ENCODE peak calls at places on chromosome 14, in ten cellular contexts. One of them, this sample, is unnamed.

GRCh38 chr14:76086636-76087035 is 65.1 kb upstream of the GPATCH2L start:
- DNase-seq in mucosa of descending colon: no peak
- DNase-seq in A549: no peak
- DNase-seq in psoas muscle: peak; percentile 71
- DNase-seq in HFFc6: no peak
- DNase-seq in AG10803: no peak
- DNase-seq in endodermal cell: no peak
- DNase-seq in mammary epithelial cell: no peak
- DNase-seq in fibroblast of the aortic adventitia: no peak
- DNase-seq in bronchial epithelial cell: peak; percentile 8
- DNase-seq in this sample: no peak

GRCh38 chr14:50230601-50231474 is 540 bp downstream of the SOS2 start:
- DNase-seq in mucosa of descending colon: peak; percentile 70
- DNase-seq in A549: peak; percentile 33
- DNase-seq in psoas muscle: peak; percentile 81
- DNase-seq in HFFc6: peak; percentile 29
- DNase-seq in AG10803: peak; percentile 70
- DNase-seq in endodermal cell: peak; percentile 73
- DNase-seq in mammary epithelial cell: peak; percentile 85
- DNase-seq in fibroblast of the aortic adventitia: peak; percentile 74
- DNase-seq in bronchial epithelial cell: peak; percentile 92
- DNase-seq in this sample: peak; percentile 42

GRCh38 chr14:98249476-98249875 is 1022.5 kb downstream of the BCL11B start:
- DNase-seq in mucosa of descending colon: no peak
- DNase-seq in A549: no peak
- DNase-seq in psoas muscle: no peak
- DNase-seq in HFFc6: no peak
- DNase-seq in AG10803: no peak
- DNase-seq in endodermal cell: no peak
- DNase-seq in mammary epithelial cell: no peak
- DNase-seq in fibroblast of the aortic adventitia: no peak
- DNase-seq in bronchial epithelial cell: no peak
- DNase-seq in this sample: no peak

GRCh38 chr14:51735851-51736250 is 84.1 kb downstream of the FRMD6 start:
- DNase-seq in mucosa of descending colon: no peak
- DNase-seq in A549: no peak
- DNase-seq in psoas muscle: no peak
- DNase-seq in HFFc6: peak; percentile 53
- DNase-seq in AG10803: no peak
- DNase-seq in endodermal cell: no peak
- DNase-seq in mammary epithelial cell: no peak
- DNase-seq in fibroblast of the aortic adventitia: peak; percentile 3
- DNase-seq in bronchial epithelial cell: no peak
- DNase-seq in this sample: no peak

GRCh38 chr14:75273272-75274044 is 5.2 kb upstream of the FOS start:
- DNase-seq in mucosa of descending colon: no peak
- DNase-seq in A549: no peak
- DNase-seq in psoas muscle: no peak
- DNase-seq in HFFc6: peak; percentile 75
- DNase-seq in AG10803: peak; percentile 91
- DNase-seq in endodermal cell: no peak
- DNase-seq in mammary epithelial cell: peak; percentile 13
- DNase-seq in fibroblast of the aortic adventitia: peak; percentile 75
- DNase-seq in bronchial epithelial cell: no peak
- DNase-seq in this sample: no peak

GRCh38 chr14:80523518-80524117 is 312.3 kb upstream of the DIO2 start:
- DNase-seq in mucosa of descending colon: peak; percentile 4
- DNase-seq in A549: no peak
- DNase-seq in psoas muscle: no peak
- DNase-seq in HFFc6: peak; percentile 17
- DNase-seq in AG10803: peak; percentile 12
- DNase-seq in endodermal cell: no peak
- DNase-seq in mammary epithelial cell: peak; percentile 8
- DNase-seq in fibroblast of the aortic adventitia: peak; percentile 11
- DNase-seq in bronchial epithelial cell: peak; percentile 63
- DNase-seq in this sample: no peak

GRCh38 chr14:74954232-74954946 is 1.0 kb downstream of the PGF start:
- DNase-seq in mucosa of descending colon: no peak
- DNase-seq in A549: no peak
- DNase-seq in psoas muscle: peak; percentile 64
- DNase-seq in HFFc6: no peak
- DNase-seq in AG10803: no peak
- DNase-seq in endodermal cell: no peak
- DNase-seq in mammary epithelial cell: no peak
- DNase-seq in fibroblast of the aortic adventitia: no peak
- DNase-seq in bronchial epithelial cell: no peak
- DNase-seq in this sample: no peak

GRCh38 chr14:23883684-23884540 is 69.7 kb upstream of the DHRS4 start:
- DNase-seq in mucosa of descending colon: peak; percentile 12
- DNase-seq in A549: no peak
- DNase-seq in psoas muscle: no peak
- DNase-seq in HFFc6: no peak
- DNase-seq in AG10803: no peak
- DNase-seq in endodermal cell: no peak
- DNase-seq in mammary epithelial cell: no peak
- DNase-seq in fibroblast of the aortic adventitia: no peak
- DNase-seq in bronchial epithelial cell: no peak
- DNase-seq in this sample: no peak

GRCh38 chr14:28613526-28613925 is 153.1 kb upstream of the FOXG1 start:
- DNase-seq in mucosa of descending colon: no peak
- DNase-seq in A549: no peak
- DNase-seq in psoas muscle: no peak
- DNase-seq in HFFc6: no peak
- DNase-seq in AG10803: no peak
- DNase-seq in endodermal cell: no peak
- DNase-seq in mammary epithelial cell: no peak
- DNase-seq in fibroblast of the aortic adventitia: no peak
- DNase-seq in bronchial epithelial cell: no peak
- DNase-seq in this sample: no peak

GRCh38 chr14:43090380-43090779 is 1416.7 kb downstream of the FSCB start:
- DNase-seq in mucosa of descending colon: no peak
- DNase-seq in A549: no peak
- DNase-seq in psoas muscle: no peak
- DNase-seq in HFFc6: no peak
- DNase-seq in AG10803: no peak
- DNase-seq in endodermal cell: no peak
- DNase-seq in mammary epithelial cell: no peak
- DNase-seq in fibroblast of the aortic adventitia: no peak
- DNase-seq in bronchial epithelial cell: no peak
- DNase-seq in this sample: no peak

GRCh38 chr14:73863209-73863608 is 11.6 kb downstream of the PTGR2 start:
- DNase-seq in mucosa of descending colon: no peak
- DNase-seq in A549: no peak
- DNase-seq in psoas muscle: no peak
- DNase-seq in HFFc6: no peak
- DNase-seq in AG10803: no peak
- DNase-seq in endodermal cell: no peak
- DNase-seq in mammary epithelial cell: no peak
- DNase-seq in fibroblast of the aortic adventitia: no peak
- DNase-seq in bronchial epithelial cell: no peak
- DNase-seq in this sample: no peak

GRCh38 chr14:88191605-88192004 is 131.5 kb downstream of the KCNK10 start:
- DNase-seq in mucosa of descending colon: no peak
- DNase-seq in A549: no peak
- DNase-seq in psoas muscle: no peak
- DNase-seq in HFFc6: no peak
- DNase-seq in AG10803: no peak
- DNase-seq in endodermal cell: peak; percentile 67
- DNase-seq in mammary epithelial cell: no peak
- DNase-seq in fibroblast of the aortic adventitia: no peak
- DNase-seq in bronchial epithelial cell: no peak
- DNase-seq in this sample: no peak

GRCh38 chr14:88194531-88194930 is 128.5 kb downstream of the KCNK10 start:
- DNase-seq in mucosa of descending colon: no peak
- DNase-seq in A549: no peak
- DNase-seq in psoas muscle: no peak
- DNase-seq in HFFc6: no peak
- DNase-seq in AG10803: no peak
- DNase-seq in endodermal cell: no peak
- DNase-seq in mammary epithelial cell: no peak
- DNase-seq in fibroblast of the aortic adventitia: no peak
- DNase-seq in bronchial epithelial cell: peak; percentile 14
- DNase-seq in this sample: no peak

GRCh38 chr14:88196925-88197324 is 126.1 kb downstream of the KCNK10 start:
- DNase-seq in mucosa of descending colon: no peak
- DNase-seq in A549: no peak
- DNase-seq in psoas muscle: no peak
- DNase-seq in HFFc6: no peak
- DNase-seq in AG10803: no peak
- DNase-seq in endodermal cell: no peak
- DNase-seq in mammary epithelial cell: no peak
- DNase-seq in fibroblast of the aortic adventitia: no peak
- DNase-seq in bronchial epithelial cell: no peak
- DNase-seq in this sample: no peak

GRCh38 chr14:88198441-88198840 is 124.6 kb downstream of the KCNK10 start:
- DNase-seq in mucosa of descending colon: no peak
- DNase-seq in A549: no peak
- DNase-seq in psoas muscle: no peak
- DNase-seq in HFFc6: no peak
- DNase-seq in AG10803: no peak
- DNase-seq in endodermal cell: no peak
- DNase-seq in mammary epithelial cell: no peak
- DNase-seq in fibroblast of the aortic adventitia: no peak
- DNase-seq in bronchial epithelial cell: no peak
- DNase-seq in this sample: no peak

DNA sequence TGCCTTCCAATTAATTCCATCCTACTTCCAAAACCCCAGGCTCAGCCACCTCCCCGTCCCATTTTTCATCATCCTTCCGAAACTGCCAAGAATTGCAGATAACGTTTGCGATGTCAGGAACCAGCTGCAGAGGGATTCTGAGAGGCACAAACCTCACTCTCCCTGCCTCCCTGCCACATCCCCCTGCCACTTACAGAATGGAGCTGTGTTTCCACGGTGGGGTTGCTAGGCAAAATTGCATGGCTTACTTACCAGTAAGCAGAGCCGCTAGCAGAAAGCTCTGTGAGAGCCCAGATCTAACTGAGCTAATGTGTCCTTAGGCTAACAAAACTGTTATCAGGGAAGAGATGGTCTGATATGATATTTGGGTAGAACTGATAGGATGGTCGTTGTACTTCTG is 127.4 kb downstream of the KCNK10 start:
- DNase-seq in mucosa of descending colon: no peak
- DNase-seq in A549: no peak
- DNase-seq in psoas muscle: no peak
- DNase-seq in HFFc6: no peak
- DNase-seq in AG10803: no peak
- DNase-seq in endodermal cell: peak; percentile 63
- DNase-seq in mammary epithelial cell: no peak
- DNase-seq in fibroblast of the aortic adventitia: no peak
- DNase-seq in bronchial epithelial cell: no peak
- DNase-seq in this sample: no peak
- TF ChIP-seq CTCF in mucosa of descending colon: no peak
- TF ChIP-seq CTCF in A549: no peak
- TF ChIP-seq CTCF in psoas muscle: no peak
- TF ChIP-seq CTCF in HFFc6: no peak
- TF ChIP-seq CTCF in AG10803: no peak
- TF ChIP-seq CTCF in endodermal cell: no peak
- TF ChIP-seq CTCF in mammary epithelial cell: no peak
- TF ChIP-seq CTCF in fibroblast of the aortic adventitia: no peak
- TF ChIP-seq CTCF in bronchial epithelial cell: no peak
- TF ChIP-seq CTCF in this sample: no peak

GRCh38 chr14:68749487-68750475 is 43.1 kb downstream of the ZFP36L1 start:
- DNase-seq in mucosa of descending colon: no peak
- DNase-seq in A549: no peak
- DNase-seq in psoas muscle: no peak
- DNase-seq in HFFc6: no peak
- DNase-seq in AG10803: no peak
- DNase-seq in endodermal cell: no peak
- DNase-seq in mammary epithelial cell: no peak
- DNase-seq in fibroblast of the aortic adventitia: peak; percentile 46
- DNase-seq in bronchial epithelial cell: peak; percentile 17
- DNase-seq in this sample: no peak
- TF ChIP-seq CTCF in mucosa of descending colon: no peak
- TF ChIP-seq CTCF in A549: no peak
- TF ChIP-seq CTCF in psoas muscle: no peak
- TF ChIP-seq CTCF in HFFc6: no peak
- TF ChIP-seq CTCF in AG10803: no peak
- TF ChIP-seq CTCF in endodermal cell: no peak
- TF ChIP-seq CTCF in mammary epithelial cell: no peak
- TF ChIP-seq CTCF in fibroblast of the aortic adventitia: no peak
- TF ChIP-seq CTCF in bronchial epithelial cell: no peak
- TF ChIP-seq CTCF in this sample: no peak

DNA sequence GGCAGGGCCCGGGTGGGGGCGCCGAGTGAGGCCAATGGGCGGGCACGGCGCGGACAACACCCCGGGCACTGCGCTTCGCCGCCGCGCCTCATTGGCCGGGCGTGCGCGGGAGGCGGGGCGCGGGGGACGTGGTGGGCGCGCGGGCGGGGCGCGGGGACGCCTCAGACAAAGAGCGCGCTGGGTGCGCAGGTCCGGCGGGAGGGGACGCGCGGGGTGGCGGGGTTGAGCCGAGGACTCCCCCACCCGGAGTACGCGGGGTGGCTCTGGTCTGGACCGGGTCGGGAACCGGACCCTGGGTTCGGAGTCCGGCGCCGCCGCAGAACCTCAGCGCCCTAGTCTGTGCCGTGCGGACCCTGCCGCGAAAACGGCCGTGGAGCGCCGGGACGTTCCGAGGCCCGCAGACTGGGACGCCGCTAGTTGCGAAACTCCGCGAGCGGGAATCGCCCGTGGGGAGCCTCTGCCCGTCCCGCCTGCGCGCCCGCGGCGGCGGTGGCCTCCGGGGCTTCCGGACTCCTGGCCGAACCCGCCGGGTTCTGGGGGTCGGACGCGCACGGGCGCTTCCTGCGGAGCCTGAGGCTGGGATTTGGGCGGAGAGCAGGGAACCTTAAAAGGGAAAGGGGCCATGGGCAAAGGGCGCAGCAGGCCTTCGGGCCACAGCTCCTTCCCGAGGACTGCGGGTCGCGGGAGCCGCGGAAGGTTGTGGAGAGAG is 416 bp upstream of the SLC25A29 start:
- DNase-seq in mucosa of descending colon: peak; percentile 86
- DNase-seq in A549: peak; percentile 87
- DNase-seq in psoas muscle: peak; percentile 94
- DNase-seq in HFFc6: peak; percentile 33
- DNase-seq in AG10803: peak; percentile 78
- DNase-seq in endodermal cell: peak; percentile 94
- DNase-seq in mammary epithelial cell: peak; percentile 78
- DNase-seq in fibroblast of the aortic adventitia: peak; percentile 69
- DNase-seq in bronchial epithelial cell: peak; percentile 40
- DNase-seq in this sample: peak; percentile 81
- TF ChIP-seq CTCF in mucosa of descending colon: no peak
- TF ChIP-seq CTCF in A549: no peak
- TF ChIP-seq CTCF in psoas muscle: no peak
- TF ChIP-seq CTCF in HFFc6: no peak
- TF ChIP-seq CTCF in AG10803: no peak
- TF ChIP-seq CTCF in endodermal cell: no peak
- TF ChIP-seq CTCF in mammary epithelial cell: no peak
- TF ChIP-seq CTCF in fibroblast of the aortic adventitia: no peak
- TF ChIP-seq CTCF in bronchial epithelial cell: no peak
- TF ChIP-seq CTCF in this sample: no peak

DNA sequence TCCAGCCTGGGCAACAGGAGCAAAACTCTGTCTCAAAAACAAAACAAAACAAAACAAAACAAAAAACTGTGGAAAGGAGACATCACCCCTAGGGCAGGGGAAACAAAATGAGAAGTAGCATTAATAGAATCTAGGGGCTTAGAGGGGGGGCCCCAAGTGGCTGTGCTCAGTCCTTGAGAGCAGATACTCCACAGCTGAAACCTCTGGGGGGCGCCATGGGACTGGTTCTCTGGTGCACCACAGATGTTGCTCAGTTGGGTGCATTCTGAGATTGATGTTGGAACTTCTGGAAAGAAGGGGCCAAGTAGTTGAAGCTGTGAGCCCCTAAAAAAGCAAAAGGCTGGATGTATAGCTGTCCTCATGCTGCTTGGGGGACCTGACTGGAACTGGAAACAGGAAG is 11.8 kb upstream of the SYNE2 start:
- DNase-seq in mucosa of descending colon: peak; percentile 69
- DNase-seq in A549: no peak
- DNase-seq in psoas muscle: no peak
- DNase-seq in HFFc6: no peak
- DNase-seq in AG10803: no peak
- DNase-seq in endodermal cell: peak; percentile 65
- DNase-seq in mammary epithelial cell: no peak
- DNase-seq in fibroblast of the aortic adventitia: no peak
- DNase-seq in bronchial epithelial cell: no peak
- DNase-seq in this sample: peak; percentile 68
- TF ChIP-seq CTCF in mucosa of descending colon: no peak
- TF ChIP-seq CTCF in A549: no peak
- TF ChIP-seq CTCF in psoas muscle: no peak
- TF ChIP-seq CTCF in HFFc6: peak; percentile 50
- TF ChIP-seq CTCF in AG10803: peak; percentile 9
- TF ChIP-seq CTCF in endodermal cell: peak; percentile 58
- TF ChIP-seq CTCF in mammary epithelial cell: peak; percentile 29
- TF ChIP-seq CTCF in fibroblast of the aortic adventitia: peak; percentile 16
- TF ChIP-seq CTCF in bronchial epithelial cell: peak; percentile 17
- TF ChIP-seq CTCF in this sample: peak; percentile 68

This sample was measured in natural killer cell.